ENCODE peak calls at places on chromosomes 5 and 9, in five cellular contexts. One of them, this sample, is unnamed.

GRCh38 chr5:123673107-123673506 is 161.1 kb downstream of the CSNK1G3 start:
- DNase-seq in astrocyte of the cerebellum: no peak
- DNase-seq in heart right ventricle: no peak
- DNase-seq in lung: no peak
- DNase-seq in OCI-LY7: no peak
- DNase-seq in this sample: no peak

GRCh38 chr5:40429258-40430111 is 250.2 kb upstream of the PTGER4 start:
- DNase-seq in astrocyte of the cerebellum: no peak
- DNase-seq in lung: no peak
- DNase-seq in heart right ventricle: no peak
- DNase-seq in OCI-LY7: no peak
- DNase-seq in this sample: no peak

GRCh38 chr9:124771867-124772621 is 933 bp upstream of the NR6A1 start:
- DNase-seq in heart right ventricle: peak
- DNase-seq in lung: peak
- DNase-seq in OCI-LY7: peak
- DNase-seq in astrocyte of the cerebellum: no peak
- DNase-seq in this sample: peak

GRCh38 chr9:86720893-86721698 is 226.2 kb downstream of the GAS1 start:
- DNase-seq in heart right ventricle: no peak
- DNase-seq in astrocyte of the cerebellum: no peak
- DNase-seq in lung: no peak
- DNase-seq in OCI-LY7: no peak
- DNase-seq in this sample: no peak

GRCh38 chr5:160064979-160065619 is 54.2 kb downstream of the PWWP2A start:
- DNase-seq in lung: no peak
- DNase-seq in astrocyte of the cerebellum: no peak
- DNase-seq in OCI-LY7: no peak
- DNase-seq in heart right ventricle: no peak
- DNase-seq in this sample: no peak

GRCh38 chr9:120977321-120977720 is 50.7 kb upstream of the TRAF1 start:
- DNase-seq in astrocyte of the cerebellum: no peak
- DNase-seq in heart right ventricle: no peak
- DNase-seq in OCI-LY7: no peak
- DNase-seq in lung: no peak
- DNase-seq in this sample: no peak

GRCh38 chr5:169395136-169395535 is 94.2 kb upstream of the SLIT3 start:
- DNase-seq in lung: no peak
- DNase-seq in OCI-LY7: no peak
- DNase-seq in heart right ventricle: no peak
- DNase-seq in astrocyte of the cerebellum: no peak
- DNase-seq in this sample: no peak

GRCh38 chr5:77561965-77562364 is 69.8 kb upstream of the WDR41 start:
- DNase-seq in lung: no peak
- DNase-seq in OCI-LY7: no peak
- DNase-seq in astrocyte of the cerebellum: no peak
- DNase-seq in heart right ventricle: no peak
- DNase-seq in this sample: no peak

GRCh38 chr9:32706004-32706749 is 70.7 kb upstream of the TAF1L start:
- DNase-seq in lung: no peak
- DNase-seq in heart right ventricle: no peak
- DNase-seq in OCI-LY7: no peak
- DNase-seq in astrocyte of the cerebellum: no peak
- DNase-seq in this sample: no peak

GRCh38 chr9:32705059-32705458 is 69.6 kb upstream of the TAF1L start:
- DNase-seq in lung: no peak
- DNase-seq in heart right ventricle: no peak
- DNase-seq in astrocyte of the cerebellum: no peak
- DNase-seq in OCI-LY7: no peak
- DNase-seq in this sample: no peak

GRCh38 chr9:32701321-32702022 is 66.0 kb upstream of the TAF1L start:
- DNase-seq in heart right ventricle: no peak
- DNase-seq in lung: no peak
- DNase-seq in astrocyte of the cerebellum: no peak
- DNase-seq in OCI-LY7: no peak
- DNase-seq in this sample: no peak

GRCh38 chr9:32704343-32704742 is 68.9 kb upstream of the TAF1L start:
- DNase-seq in heart right ventricle: no peak
- DNase-seq in astrocyte of the cerebellum: no peak
- DNase-seq in OCI-LY7: no peak
- DNase-seq in lung: no peak
- DNase-seq in this sample: no peak

GRCh38 chr9:32703635-32704034 is 68.2 kb upstream of the TAF1L start:
- DNase-seq in astrocyte of the cerebellum: no peak
- DNase-seq in lung: no peak
- DNase-seq in heart right ventricle: no peak
- DNase-seq in OCI-LY7: peak
- DNase-seq in this sample: no peak
- TF ChIP-seq CTCF in astrocyte of the cerebellum: peak
- TF ChIP-seq CTCF in lung: no peak
- TF ChIP-seq CTCF in heart right ventricle: no peak
- TF ChIP-seq CTCF in OCI-LY7: peak
- TF ChIP-seq CTCF in this sample: no peak

DNA sequence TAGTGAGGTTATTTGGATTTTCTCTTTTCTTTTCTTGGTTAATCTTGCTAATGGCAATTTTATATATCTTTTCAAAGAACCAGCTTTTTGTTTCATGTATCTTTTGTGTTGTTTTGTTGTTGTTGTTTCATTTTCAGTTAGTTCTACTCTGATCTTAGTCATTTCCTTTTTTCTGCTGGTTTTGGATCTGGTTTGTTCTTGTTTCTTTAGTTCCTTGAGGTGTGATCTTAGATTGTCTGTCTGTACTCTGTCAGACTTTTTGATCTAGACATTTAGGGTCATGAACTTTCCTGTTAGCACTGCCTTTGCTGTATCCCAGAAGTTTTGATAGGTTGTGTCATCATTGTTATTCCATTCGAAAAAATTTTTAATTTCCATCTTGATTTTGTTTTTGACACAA is 399.7 kb downstream of the TLE1 start:
- DNase-seq in heart right ventricle: no peak
- DNase-seq in OCI-LY7: no peak
- DNase-seq in astrocyte of the cerebellum: no peak
- DNase-seq in lung: no peak
- DNase-seq in this sample: no peak
- TF ChIP-seq CTCF in heart right ventricle: no peak
- TF ChIP-seq CTCF in OCI-LY7: no peak
- TF ChIP-seq CTCF in astrocyte of the cerebellum: no peak
- TF ChIP-seq CTCF in lung: no peak
- TF ChIP-seq CTCF in this sample: no peak

GRCh38 chr9:93035821-93036351 is 22.6 kb upstream of the SUSD3 start:
- DNase-seq in heart right ventricle: no peak
- DNase-seq in lung: no peak
- DNase-seq in astrocyte of the cerebellum: no peak
- DNase-seq in OCI-LY7: no peak
- DNase-seq in this sample: no peak
- TF ChIP-seq CTCF in heart right ventricle: no peak
- TF ChIP-seq CTCF in lung: no peak
- TF ChIP-seq CTCF in astrocyte of the cerebellum: no peak
- TF ChIP-seq CTCF in OCI-LY7: no peak
- TF ChIP-seq CTCF in this sample: no peak

GRCh38 chr9:135978650-135979461 is 17.7 kb upstream of the UBAC1 start:
- DNase-seq in heart right ventricle: no peak
- DNase-seq in lung: no peak
- DNase-seq in OCI-LY7: no peak
- DNase-seq in astrocyte of the cerebellum: no peak
- DNase-seq in this sample: peak

GRCh38 chr9:135975834-135976233 is 14.7 kb upstream of the UBAC1 start:
- DNase-seq in astrocyte of the cerebellum: no peak
- DNase-seq in lung: no peak
- DNase-seq in heart right ventricle: no peak
- DNase-seq in OCI-LY7: no peak
- DNase-seq in this sample: no peak

GRCh38 chr9:135979472-135980166 is 18.4 kb upstream of the UBAC1 start:
- DNase-seq in heart right ventricle: no peak
- DNase-seq in lung: no peak
- DNase-seq in OCI-LY7: no peak
- DNase-seq in astrocyte of the cerebellum: no peak
- DNase-seq in this sample: no peak

GRCh38 chr9:135976531-135976930 is 15.4 kb upstream of the UBAC1 start:
- DNase-seq in lung: no peak
- DNase-seq in astrocyte of the cerebellum: no peak
- DNase-seq in OCI-LY7: no peak
- DNase-seq in heart right ventricle: no peak
- DNase-seq in this sample: no peak

GRCh38 chr9:135976944-135977343 is 15.8 kb upstream of the UBAC1 start:
- DNase-seq in lung: no peak
- DNase-seq in astrocyte of the cerebellum: no peak
- DNase-seq in OCI-LY7: no peak
- DNase-seq in heart right ventricle: no peak
- DNase-seq in this sample: no peak
- TF ChIP-seq CTCF in lung: no peak
- TF ChIP-seq CTCF in astrocyte of the cerebellum: no peak
- TF ChIP-seq CTCF in OCI-LY7: no peak
- TF ChIP-seq CTCF in heart right ventricle: no peak
- TF ChIP-seq CTCF in this sample: no peak

GRCh38 chr9:114382951-114383865 is 4.6 kb downstream of the AKNA start:
- DNase-seq in lung: no peak
- DNase-seq in OCI-LY7: no peak
- DNase-seq in heart right ventricle: peak
- DNase-seq in astrocyte of the cerebellum: no peak
- DNase-seq in this sample: peak
- TF ChIP-seq CTCF in lung: no peak
- TF ChIP-seq CTCF in OCI-LY7: no peak
- TF ChIP-seq CTCF in heart right ventricle: peak
- TF ChIP-seq CTCF in astrocyte of the cerebellum: peak
- TF ChIP-seq CTCF in this sample: peak

GRCh38 chr5:218457-219289 is 553 bp downstream of the SDHA start:
- DNase-seq in astrocyte of the cerebellum: no peak
- DNase-seq in OCI-LY7: peak
- DNase-seq in lung: peak
- DNase-seq in heart right ventricle: peak
- DNase-seq in this sample: peak
- TF ChIP-seq CTCF in astrocyte of the cerebellum: no peak
- TF ChIP-seq CTCF in OCI-LY7: no peak
- TF ChIP-seq CTCF in lung: no peak
- TF ChIP-seq CTCF in heart right ventricle: no peak
- TF ChIP-seq CTCF in this sample: no peak

DNA sequence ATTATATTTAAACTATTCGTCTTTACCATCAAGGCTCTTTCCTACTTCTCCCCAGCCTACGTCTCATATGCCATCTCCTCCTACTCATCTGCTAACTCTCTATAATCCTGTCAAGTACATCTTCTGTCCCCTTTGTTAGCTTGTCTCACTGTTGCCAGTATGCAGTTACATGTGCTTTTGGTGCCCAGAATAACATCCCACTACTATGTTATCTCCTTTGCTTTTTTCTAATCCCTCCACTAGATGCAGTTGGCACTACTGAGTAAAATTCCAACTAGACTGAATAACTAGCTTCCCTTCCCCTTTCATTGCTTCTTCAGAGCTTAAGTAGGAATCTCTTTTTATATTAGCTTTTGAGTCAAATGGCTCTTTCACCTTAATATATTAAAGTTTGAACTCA is 3.0 kb upstream of the ARRDC3 start:
- DNase-seq in OCI-LY7: no peak
- DNase-seq in astrocyte of the cerebellum: no peak
- DNase-seq in heart right ventricle: no peak
- DNase-seq in lung: no peak
- DNase-seq in this sample: no peak
- TF ChIP-seq CTCF in OCI-LY7: no peak
- TF ChIP-seq CTCF in astrocyte of the cerebellum: peak
- TF ChIP-seq CTCF in heart right ventricle: no peak
- TF ChIP-seq CTCF in lung: no peak
- TF ChIP-seq CTCF in this sample: no peak

GRCh38 chr5:161400583-161400982 is 145.9 kb downstream of the GABRB2 start:
- DNase-seq in heart right ventricle: no peak
- DNase-seq in lung: no peak
- DNase-seq in OCI-LY7: no peak
- DNase-seq in astrocyte of the cerebellum: no peak
- DNase-seq in this sample: no peak
- TF ChIP-seq CTCF in heart right ventricle: no peak
- TF ChIP-seq CTCF in lung: no peak
- TF ChIP-seq CTCF in OCI-LY7: no peak
- TF ChIP-seq CTCF in astrocyte of the cerebellum: no peak
- TF ChIP-seq CTCF in this sample: no peak